ENCODE peak calls at places on chromosomes 5 and 9, in five cellular contexts. R is uterus, A is mucosa of descending colon, N is neural progenitor cell, S is WERI-Rb-1. K is an unnamed sample.
A peak's percentile ranks its signal among the peaks of the same experiment; 100 is the strongest.

GRCh38 chr9:87269296-87269695 is 228.4 kb upstream of the DAPK1 start:
- DNase-seq in R (no peak), A (no peak), N (no peak), S (no peak), K (no peak)

GRCh38 chr9:77712533-77713130 is 64.5 kb upstream of the GNA14 start:
- DNase-seq in R (no peak), A (no peak), N (no peak), S (no peak), K (no peak)

GRCh38 chr5:35117960-35118359 is 70.2 kb upstream of the AGXT2 start:
- DNase-seq in R (no peak), A (no peak), N (no peak), S (no peak), K (no peak)

GRCh38 chr5:34042302-34042701 is 711 bp downstream of the C1QTNF3 start:
- DNase-seq in R (no peak), A (no peak), N (no peak), S (no peak), K (no peak)

GRCh38 chr5:77864997-77865396 is 88.9 kb upstream of the TBCA start:
- DNase-seq in R (no peak), A (no peak), N (no peak), S (no peak), K (no peak)

GRCh38 chr5:4480528-4481404 is 659.4 kb upstream of the ADAMTS16 start:
- DNase-seq in R (no peak), A (no peak), N (no peak), S (no peak), K (no peak)

GRCh38 chr9:20944507-20944906 is 86.9 kb downstream of the HACD4 start:
- DNase-seq in R (no peak), A (no peak), N (no peak), S (no peak), K (no peak)

GRCh38 chr9:116175616-116176015 is 22.0 kb downstream of the PAPPA start:
- DNase-seq in R (no peak), A (no peak), N (no peak), S (no peak), K (no peak)

GRCh38 chr9:6024035-6024554 is 8.7 kb upstream of the RANBP6 start:
- DNase-seq in R (no peak), A (no peak), N (peak; percentile 44), S (peak; percentile 34), K (peak; percentile 58)

GRCh38 chr9:3337515-3337914 is 188.3 kb downstream of the RFX3 start:
- DNase-seq in R (no peak), A (no peak), N (no peak), S (no peak), K (no peak)

GRCh38 chr5:80109549-80110478 is 74.7 kb downstream of the THBS4 start:
- DNase-seq in R (peak; percentile 46), A (no peak), N (peak; percentile 44), S (no peak), K (peak; percentile 71)

GRCh38 chr9:114030364-114030763 is 47.7 kb downstream of the AMBP start:
- DNase-seq in R (peak; percentile 6), A (peak; percentile 14), N (no peak), S (no peak), K (peak; percentile 38)

GRCh38 chr9:29422445-29422844 is 1849.2 kb upstream of the C9orf72 start:
- DNase-seq in R (no peak), A (no peak), N (no peak), S (no peak), K (no peak)

GRCh38 chr5:79878721-79879336 is 112.2 kb downstream of the MTX3 start:
- DNase-seq in R (no peak), A (peak; percentile 20), N (peak; percentile 48), S (peak; percentile 56), K (peak; percentile 89)

GRCh38 chr5:773517-774264 is 10.8 kb downstream of the ZDHHC11B start:
- DNase-seq in R (peak; percentile 13), A (no peak), N (no peak), S (no peak), K (peak; percentile 36)

GRCh38 chr5:178438746-178439260 is 151.4 kb downstream of the COL23A1 start:
- DNase-seq in R (no peak), A (no peak), N (no peak), S (no peak), K (peak; percentile 32)

GRCh38 chr9:122213589-122214413 is 15.0 kb downstream of the LHX6 start:
- DNase-seq in R (no peak), A (peak; percentile 57), N (peak; percentile 93), S (peak; percentile 89), K (peak; percentile 98)

GRCh38 chr9:110179734-110180133 is 28.2 kb downstream of the C9orf152 start:
- DNase-seq in R (no peak), A (no peak), N (no peak), S (no peak), K (no peak)

GRCh38 chr9:78235296-78235770 is 542 bp upstream of the CEP78 start:
- DNase-seq in R (no peak), A (no peak), N (peak; percentile 16), S (no peak), K (no peak)

GRCh38 chr9:123343428-123344272 is 12.3 kb upstream of the CRB2 start:
- DNase-seq in R (no peak), A (no peak), N (no peak), S (no peak), K (no peak)

GRCh38 chr5:52869391-52869790 is 81.7 kb downstream of the ITGA1 start:
- DNase-seq in R (no peak), A (no peak), N (no peak), S (no peak), K (no peak)

GRCh38 chr9:7983361-7983974 is 183.9 kb upstream of the DMAC1 start:
- DNase-seq in R (no peak), A (no peak), N (peak; percentile 18), S (no peak), K (no peak)

GRCh38 chr9:2874001-2874750 is 30.3 kb upstream of the PUM3 start:
- DNase-seq in R (no peak), A (no peak), N (no peak), S (no peak), K (no peak)

GRCh38 chr9:135336722-135337490 is 142.7 kb upstream of the PPP1R26 start:
- DNase-seq in R (no peak), A (no peak), N (no peak), S (no peak), K (peak; percentile 24)

GRCh38 chr5:100900796-100901731 is 2.0 kb downstream of the ST8SIA4 start:
- DNase-seq in R (peak; percentile 34), A (peak; percentile 78), N (peak; percentile 78), S (peak; percentile 59), K (peak; percentile 91)

GRCh38 chr9:108933641-108934322 is at the start of gene ELP1:
- DNase-seq in R (peak; percentile 90), A (peak; percentile 94), N (peak; percentile 98), S (peak; percentile 98), K (peak; percentile 97)

GRCh38 chr9:126474201-126474765 is 139.4 kb upstream of the LMX1B start:
- DNase-seq in R (no peak), A (no peak), N (no peak), S (no peak), K (no peak)

GRCh38 chr9:127117801-127118200 is 4.6 kb downstream of the ANGPTL2 start:
- DNase-seq in R (no peak), A (no peak), N (no peak), S (no peak), K (no peak)

GRCh38 chr5:72988769-72989168 is 32.9 kb downstream of the FCHO2 start:
- DNase-seq in R (no peak), A (no peak), N (no peak), S (no peak), K (no peak)

GRCh38 chr5:132493241-132493640 is 2.7 kb upstream of the IRF1 start:
- DNase-seq in R (no peak), A (peak; percentile 6), N (no peak), S (no peak), K (peak; percentile 25)

GRCh38 chr9:127973169-127974001 is 7.4 kb downstream of the EEIG1 start:
- DNase-seq in R (no peak), A (peak; percentile 48), N (no peak), S (no peak), K (peak; percentile 48)

GRCh38 chr5:1460054-1460682 is 14.9 kb upstream of the SLC6A3 start:
- DNase-seq in R (no peak), A (no peak), N (no peak), S (no peak), K (peak; percentile 43)

GRCh38 chr5:80255425-80255751 is 460 bp downstream of the SERINC5 start:
- DNase-seq in R (peak; percentile 53), A (peak; percentile 75), N (peak; percentile 80), S (peak; percentile 44), K (peak; percentile 81)

GRCh38 chr5:173530547-173530946 is 85.9 kb downstream of the BOD1 start:
- DNase-seq in R (no peak), A (no peak), N (peak; percentile 30), S (no peak), K (peak; percentile 86)

DNA sequence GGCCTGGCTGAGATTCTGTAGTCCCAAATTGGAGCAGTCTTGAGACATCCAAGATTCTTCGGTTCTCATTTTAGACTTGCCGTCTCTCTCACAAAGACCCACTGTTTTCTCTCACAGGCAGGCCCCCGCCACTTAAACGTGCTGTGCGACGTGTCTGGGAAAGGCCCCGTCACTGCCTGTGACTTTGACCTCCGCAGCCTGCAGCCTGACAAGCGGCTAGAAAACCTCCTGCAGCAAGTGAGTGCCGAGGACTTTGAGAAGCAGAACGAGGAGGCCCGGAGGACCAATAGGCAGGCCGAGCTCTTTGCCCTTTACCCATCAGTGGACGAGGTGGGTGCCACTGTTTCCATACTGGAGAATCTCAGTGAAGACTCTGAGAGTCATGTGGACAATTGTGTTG is 97.2 kb downstream of the DOCK8 start:
- DNase-seq in R (no peak), A (no peak), N (no peak), S (no peak), K (peak; percentile 51)
- H3K4me3 ChIP-seq in R (no peak overlapping the region), A (no peak overlapping the region), N (no peak overlapping the region), S (no peak overlapping the region), K (no peak overlapping the region)

GRCh38 chr9:15641301-15641700 is 88.5 kb downstream of the CCDC171 start:
- DNase-seq in R (no peak), A (no peak), N (no peak), S (no peak), K (no peak)

GRCh38 chr9:15635752-15636151 is 82.9 kb downstream of the CCDC171 start:
- DNase-seq in R (no peak), A (no peak), N (no peak), S (no peak), K (no peak)
- H3K4me3 ChIP-seq in R (no peak overlapping the region), A (no peak overlapping the region), N (no peak overlapping the region), S (no peak overlapping the region), K (no peak overlapping the region)

DNA sequence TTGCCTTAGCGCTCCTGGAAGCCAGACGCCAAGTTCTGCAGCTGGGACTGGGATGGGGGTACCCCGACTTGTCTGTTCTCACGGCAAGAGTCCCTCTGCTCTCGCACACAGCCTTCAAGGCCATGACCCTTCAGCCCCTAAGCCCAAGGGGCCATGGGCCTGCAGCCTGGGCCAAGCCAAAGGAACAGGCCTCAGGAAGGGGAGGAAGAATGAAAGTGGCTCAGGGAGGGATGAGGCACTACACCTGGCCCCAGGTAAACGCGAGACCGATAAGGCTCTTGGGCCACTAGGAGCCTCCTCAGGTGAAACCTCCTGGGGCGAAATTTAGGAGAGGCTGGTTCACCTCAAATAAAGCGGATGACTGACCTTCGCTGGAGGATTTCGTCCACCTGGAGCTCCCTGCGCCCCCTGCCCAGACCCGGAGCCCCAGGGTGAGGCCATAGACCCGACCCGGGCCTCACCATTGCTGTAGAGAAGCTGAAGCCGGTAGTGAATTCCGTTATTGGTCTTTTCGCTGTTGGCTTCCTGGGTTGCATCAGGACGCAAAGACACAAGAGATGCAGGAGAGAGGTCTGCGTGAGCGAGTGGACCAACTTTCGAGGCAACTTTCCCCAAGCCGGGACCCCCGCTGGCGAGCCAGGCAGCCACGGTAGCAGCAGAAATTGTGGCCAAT is 3.7 kb downstream of the EBF1 start:
- DNase-seq in R (no peak), A (no peak), N (peak; percentile 15), S (no peak), K (peak; percentile 77)
- H3K4me3 ChIP-seq in R (peak overlapping the region; percentile 56), A (no peak overlapping the region), N (peak overlapping the region; percentile 25), S (no peak overlapping the region), K (no peak overlapping the region)

GRCh38 chr5:151755383-151755782 is 3.0 kb downstream of the ATOX1 start:
- DNase-seq in R (no peak), A (peak; percentile 43), N (no peak), S (no peak), K (no peak)
- H3K4me3 ChIP-seq in R (no peak overlapping the region), A (no peak overlapping the region), N (no peak overlapping the region), S (no peak overlapping the region), K (peak overlapping the region; percentile 47)